ENCODE peak calls at places on chromosome 11, in ten cellular contexts. M is psoas muscle; T is AG04450; E is uterus; B is H7; X is CD8-positive, alpha-beta T cell; K is colonic mucosa; G is CD4-positive, CD25-positive, alpha-beta regulatory T cell; U is ovary; F is Caco-2. L is an unnamed sample.
A peak's percentile ranks its signal among the peaks of the same experiment; 100 is the strongest.

GRCh38 chr11:86917577-86917976 is 37.6 kb downstream of the FZD4 start:
- DNase-seq in M (no peak), T (no peak), E (no peak), B (no peak), X (no peak), K (no peak), G (no peak), U (no peak), F (no peak), L (no peak)

GRCh38 chr11:61161190-61162091 is at the start of gene VPS37C:
- DNase-seq in M (peak; percentile 88), T (peak; percentile 59), E (peak; percentile 90), B (peak; percentile 99), X (peak; percentile 90), K (peak; percentile 93), G (peak; percentile 92), U (peak; percentile 85), F (peak; percentile 92), L (peak; percentile 86)

GRCh38 chr11:8015753-8016239 is 28.7 kb downstream of the EIF3F start:
- DNase-seq in M (no peak), T (peak; percentile 11), E (no peak), B (no peak), X (no peak), K (peak; percentile 5), G (no peak), U (no peak), F (no peak), L (no peak)

GRCh38 chr11:116589402-116589801 is 183.4 kb downstream of the BUD13 start:
- DNase-seq in M (no peak), T (no peak), E (no peak), B (no peak), X (no peak), K (no peak), G (no peak), U (no peak), F (no peak), L (no peak)

GRCh38 chr11:120400564-120401364 is 64.6 kb downstream of the ARHGEF12 start:
- DNase-seq in M (no peak), T (peak; percentile 94), E (no peak), B (no peak), X (no peak), K (peak; percentile 43), G (no peak), U (no peak), F (no peak), L (no peak)

GRCh38 chr11:8227156-8228152 is 36.2 kb downstream of the LMO1 start:
- DNase-seq in M (no peak), T (no peak), E (no peak), B (no peak), X (no peak), K (no peak), G (no peak), U (no peak), F (no peak), L (no peak)

GRCh38 chr11:21931436-21932101 is 261.3 kb upstream of the ANO5 start:
- DNase-seq in M (no peak), T (no peak), E (no peak), B (no peak), X (no peak), K (no peak), G (no peak), U (no peak), F (no peak), L (no peak)

GRCh38 chr11:79100093-79100704 is 340.6 kb downstream of the TENM4 start:
- DNase-seq in M (no peak), T (no peak), E (no peak), B (peak; percentile 82), X (no peak), K (peak; percentile 37), G (no peak), U (no peak), F (peak; percentile 68), L (no peak)

GRCh38 chr11:102608699-102609098 is 16.4 kb downstream of the MMP20 start:
- DNase-seq in M (no peak), T (no peak), E (no peak), B (no peak), X (no peak), K (no peak), G (no peak), U (no peak), F (no peak), L (no peak)

GRCh38 chr11:74024630-74025029 is 15.7 kb upstream of the UCP3 start:
- DNase-seq in M (peak; percentile 83), T (peak; percentile 59), E (peak; percentile 61), B (no peak), X (no peak), K (peak; percentile 31), G (no peak), U (no peak), F (no peak), L (no peak)

GRCh38 chr11:33723238-33723881 is 12.9 kb downstream of the CD59 start:
- DNase-seq in M (no peak), T (peak; percentile 60), E (no peak), B (no peak), X (no peak), K (no peak), G (no peak), U (no peak), F (no peak), L (no peak)

GRCh38 chr11:78400116-78400515 is 17.5 kb downstream of the GAB2 start:
- DNase-seq in M (no peak), T (no peak), E (no peak), B (no peak), X (no peak), K (no peak), G (no peak), U (no peak), F (no peak), L (no peak)

GRCh38 chr11:38646382-38646781 is 2048.3 kb upstream of the RAG2 start:
- DNase-seq in M (no peak), T (no peak), E (no peak), B (no peak), X (no peak), K (no peak), G (no peak), U (no peak), F (no peak), L (no peak)

GRCh38 chr11:45665206-45665932 is at the start of gene CHST1:
- DNase-seq in M (peak; percentile 73), T (no peak), E (peak; percentile 45), B (peak; percentile 93), X (no peak), K (peak; percentile 27), G (no peak), U (peak; percentile 55), F (no peak), L (no peak)
- H3K27me3 ChIP-seq in M (peaks cover 9% of the 10 kb centered on the region), T (peaks cover 48% of the 10 kb centered on the region), E (no peaks in the 10 kb centered on the region), B (peaks cover 47% of the 10 kb centered on the region), X (peaks cover 23% of the 10 kb centered on the region), K (peaks cover 38% of the 10 kb centered on the region), G (no peaks in the 10 kb centered on the region), U (no peaks in the 10 kb centered on the region), F (peaks cover 15% of the 10 kb centered on the region), L (peaks cover 4% of the 10 kb centered on the region)

GRCh38 chr11:128886401-128887119 is 4.6 kb upstream of the KCNJ5 start:
- DNase-seq in M (no peak), T (no peak), E (no peak), B (no peak), X (no peak), K (peak; percentile 32), G (no peak), U (no peak), F (peak; percentile 75), L (no peak)
- H3K27me3 ChIP-seq in M (peaks cover 11% of the 10 kb centered on the region), T (peaks cover 69% of the 10 kb centered on the region), E (no peaks in the 10 kb centered on the region), B (peaks cover 57% of the 10 kb centered on the region), X (peaks cover 16% of the 10 kb centered on the region), K (peaks cover 18% of the 10 kb centered on the region), G (peaks cover 30% of the 10 kb centered on the region), U (no peaks in the 10 kb centered on the region), F (peaks cover 1% of the 10 kb centered on the region), L (peaks cover 15% of the 10 kb centered on the region)

DNA sequence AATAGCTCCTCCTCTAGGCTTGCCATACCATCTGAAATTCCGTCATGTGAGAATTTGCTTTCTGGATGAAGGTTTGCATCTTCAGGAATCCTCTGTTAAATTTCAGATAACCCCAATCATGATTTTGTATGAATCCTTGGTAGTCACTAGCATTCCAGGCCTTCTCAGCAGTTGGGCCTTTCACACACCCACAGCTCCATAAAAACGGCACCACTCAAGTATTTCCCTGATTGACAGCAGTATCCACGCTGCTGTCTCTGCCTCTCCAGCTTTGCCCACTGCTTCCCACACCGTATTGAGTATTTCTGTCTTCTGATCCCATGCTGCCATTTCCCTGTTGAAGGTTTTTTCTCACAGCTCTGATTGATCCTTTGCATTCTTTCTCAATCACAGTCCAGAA is 208.7 kb upstream of the NCAM1 start:
- DNase-seq in M (no peak), T (no peak), E (no peak), B (no peak), X (no peak), K (no peak), G (no peak), U (no peak), F (no peak), L (no peak)
- H3K27me3 ChIP-seq in M (peaks cover 3% of the 10 kb centered on the region), T (no peaks in the 10 kb centered on the region), E (no peaks in the 10 kb centered on the region), B (no peaks in the 10 kb centered on the region), X (no peaks in the 10 kb centered on the region), K (no peaks in the 10 kb centered on the region), G (no peaks in the 10 kb centered on the region), U (no peaks in the 10 kb centered on the region), F (peaks cover 2% of the 10 kb centered on the region), L (no peaks in the 10 kb centered on the region)

GRCh38 chr11:17550455-17551346 is 3.6 kb downstream of the OTOG start:
- DNase-seq in M (no peak), T (no peak), E (no peak), B (no peak), X (no peak), K (no peak), G (no peak), U (no peak), F (no peak), L (no peak)

GRCh38 chr11:17553249-17553546 is 6.1 kb downstream of the OTOG start:
- DNase-seq in M (no peak), T (no peak), E (no peak), B (no peak), X (no peak), K (no peak), G (no peak), U (no peak), F (peak; percentile 21), L (no peak)

GRCh38 chr11:17551347-17552040 is 4.4 kb downstream of the OTOG start:
- DNase-seq in M (no peak), T (no peak), E (no peak), B (no peak), X (no peak), K (no peak), G (no peak), U (no peak), F (peak; percentile 26), L (no peak)

GRCh38 chr11:17552392-17553248 is 5.6 kb downstream of the OTOG start:
- DNase-seq in M (no peak), T (no peak), E (no peak), B (no peak), X (no peak), K (no peak), G (no peak), U (no peak), F (peak; percentile 24), L (no peak)

DNA sequence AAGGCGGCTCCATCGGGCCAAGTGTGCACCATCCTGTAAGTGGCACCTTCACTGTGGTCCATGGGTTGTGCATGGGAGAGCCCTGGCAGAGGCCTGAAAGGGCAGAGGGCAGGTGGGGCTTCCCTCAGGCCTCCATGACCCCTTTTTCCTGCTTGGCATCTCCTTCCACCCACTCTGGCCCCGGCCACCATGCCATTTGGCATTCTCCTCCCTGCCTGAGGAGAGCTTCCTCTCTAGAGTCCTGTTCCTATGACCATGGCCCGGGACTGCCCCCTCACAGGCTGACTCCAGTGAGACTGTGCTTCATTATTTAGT is 4.9 kb downstream of the OTOG start:
- DNase-seq in M (no peak), T (no peak), E (no peak), B (no peak), X (no peak), K (no peak), G (no peak), U (no peak), F (no peak), L (no peak)
- H3K27me3 ChIP-seq in M (peaks cover 2% of the 10 kb centered on the region), T (peaks cover 7% of the 10 kb centered on the region), E (no peaks in the 10 kb centered on the region), B (no peaks in the 10 kb centered on the region), X (no peaks in the 10 kb centered on the region), K (no peaks in the 10 kb centered on the region), G (no peaks in the 10 kb centered on the region), U (no peaks in the 10 kb centered on the region), F (no peaks in the 10 kb centered on the region), L (no peaks in the 10 kb centered on the region)